ENCODE peak calls at places on chromosomes 4 and X, in five cellular contexts. D is HepG2, M is K562, Y is HCT116, S is GM12878. I is an unnamed sample.

GRCh38 chr4:87896020-87896621 is 63.4 kb downstream of the MEPE start:
- DNase-seq in Y (peak), D (peak), S (no peak), M (no peak), I (peak)

GRCh38 chr4:73139991-73140390 is 70.5 kb upstream of the COX18 start:
- DNase-seq in D (no peak), M (no peak), Y (no peak), S (no peak), I (no peak)

GRCh38 chr4:3308691-3309090 is 15.9 kb downstream of the RGS12 start:
- DNase-seq in M (no peak), Y (no peak), S (no peak), D (no peak), I (no peak)

GRCh38 chrX:15146515-15146914 is 123.4 kb downstream of the ASB9 start:
- DNase-seq in Y (no peak), S (no peak), D (no peak), M (peak), I (peak)

GRCh38 chr4:165464813-165465381 is 86.1 kb downstream of the CPE start:
- DNase-seq in Y (no peak), S (no peak), D (peak), M (peak), I (no peak)

GRCh38 chr4:91997045-91997444 is 306.7 kb upstream of the GRID2 start:
- DNase-seq in D (no peak), Y (no peak), M (no peak), S (no peak), I (no peak)

GRCh38 chrX:153782324-153782723 is 1.5 kb downstream of the SRPK3 start:
- DNase-seq in M (no peak), S (no peak), Y (no peak), D (no peak), I (no peak)

GRCh38 chrX:49767231-49767630 is 61.9 kb upstream of the PAGE4 start:
- DNase-seq in Y (no peak), S (no peak), M (no peak), D (no peak), I (no peak)

GRCh38 chr4:136505020-136505419 is 1027.3 kb downstream of the PCDH18 start:
- DNase-seq in D (no peak), Y (no peak), S (no peak), M (no peak), I (no peak)

GRCh38 chr4:187135878-187136277 is 412.2 kb upstream of the FAT1 start:
- DNase-seq in D (no peak), Y (no peak), S (no peak), M (no peak), I (no peak)

GRCh38 chrX:1385251-1385794 is 6.6 kb downstream of the SLC25A6 start:
- DNase-seq in S (no peak), M (no peak), D (no peak), Y (no peak), I (no peak)

GRCh38 chr4:162016991-162017390 is 146.8 kb downstream of the FSTL5 start:
- DNase-seq in D (no peak), Y (no peak), M (no peak), S (no peak), I (no peak)

GRCh38 chr4:5719329-5720055 is 8.5 kb downstream of the EVC start:
- DNase-seq in D (no peak), M (no peak), Y (no peak), S (no peak), I (no peak)

GRCh38 chrX:118839334-118839958 is 15.8 kb downstream of the ZCCHC12 start:
- DNase-seq in S (no peak), Y (peak), D (peak), M (peak), I (peak)

GRCh38 chrX:14916017-14916674 is 42.9 kb downstream of the MOSPD2 start:
- DNase-seq in Y (no peak), S (no peak), D (no peak), M (no peak), I (no peak)

GRCh38 chr4:164350086-164350485 is 403.8 kb upstream of the SMIM31 start:
- DNase-seq in D (no peak), M (no peak), S (no peak), Y (no peak), I (no peak)

GRCh38 chr4:19309365-19309764 is 942.3 kb upstream of the SLIT2 start:
- DNase-seq in M (no peak), D (no peak), S (no peak), Y (no peak), I (no peak)

GRCh38 chrX:112844250-112844649 is 3.6 kb upstream of the AMOT start:
- DNase-seq in M (no peak), D (no peak), S (no peak), Y (no peak), I (no peak)

GRCh38 chr4:54548831-54549460 is 108.8 kb upstream of the KIT start:
- DNase-seq in M (no peak), Y (no peak), D (no peak), S (no peak), I (no peak)

GRCh38 chr4:54550415-54551171 is 107.2 kb upstream of the KIT start:
- DNase-seq in M (no peak), S (no peak), Y (no peak), D (no peak), I (no peak)

GRCh38 chr4:54547299-54548097 is 110.3 kb upstream of the KIT start:
- DNase-seq in D (no peak), M (peak), S (peak), Y (no peak), I (no peak)

GRCh38 chr4:54545663-54546424 is 111.9 kb upstream of the KIT start:
- DNase-seq in D (no peak), S (no peak), Y (no peak), M (no peak), I (no peak)

DNA sequence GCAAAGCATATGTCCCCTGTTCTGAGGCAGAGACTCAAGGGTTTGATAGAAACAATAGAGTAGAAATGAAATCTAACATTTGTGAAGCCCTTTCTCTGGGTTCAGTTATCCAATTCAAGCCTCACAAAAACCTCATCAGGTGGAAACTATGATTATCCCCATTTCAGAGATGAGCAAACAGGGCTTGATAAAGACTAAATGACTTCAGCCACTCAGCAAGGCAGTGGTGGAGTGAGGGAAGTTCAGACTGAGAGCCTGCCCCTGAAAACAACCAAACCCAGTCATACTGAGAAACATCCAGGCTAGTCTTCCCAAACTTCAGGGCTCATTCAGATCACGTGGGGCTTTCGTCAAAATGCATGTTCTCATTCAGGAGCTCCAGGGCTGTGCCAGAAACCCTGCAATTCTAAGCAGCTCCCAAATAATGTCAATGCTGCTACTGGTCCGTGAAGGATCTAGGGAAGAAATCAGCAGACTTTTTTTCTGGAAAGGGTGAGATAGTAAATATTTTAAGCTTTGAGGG is 109.6 kb upstream of the KIT start:
- DNase-seq in S (no peak), M (peak), Y (no peak), D (no peak), I (no peak)
- TF ChIP-seq SRF in S (no peak), M (no peak), Y (no peak), D (no peak), I (no peak)

GRCh38 chrX:10022273-10022541 is 55.0 kb downstream of the CLDN34 start:
- DNase-seq in Y (no peak), S (no peak), M (no peak), D (no peak), I (no peak)

GRCh38 chrX:10025742-10026493 is 58.8 kb downstream of the CLDN34 start:
- DNase-seq in Y (no peak), M (no peak), S (no peak), D (no peak), I (no peak)

GRCh38 chrX:10022580-10023245 is 55.6 kb downstream of the CLDN34 start:
- DNase-seq in S (no peak), D (no peak), M (no peak), Y (no peak), I (no peak)

GRCh38 chrX:10021461-10022272 is 54.5 kb downstream of the CLDN34 start:
- DNase-seq in S (no peak), Y (no peak), D (no peak), M (no peak), I (no peak)

GRCh38 chrX:10023821-10024220 is 56.7 kb downstream of the CLDN34 start:
- DNase-seq in Y (no peak), S (no peak), D (no peak), M (no peak), I (no peak)
- TF ChIP-seq SRF in Y (no peak), S (no peak), D (no peak), M (no peak), I (no peak)

GRCh38 chr4:26069218-26069617 is 155.2 kb downstream of the SMIM20 start:
- DNase-seq in S (no peak), Y (no peak), M (peak), D (peak), I (peak)
- TF ChIP-seq SRF in S (no peak), Y (no peak), M (no peak), D (no peak), I (no peak)

GRCh38 chrX:110108381-110108796 is 105.5 kb downstream of the TMEM164 start:
- DNase-seq in Y (no peak), S (no peak), M (no peak), D (no peak), I (no peak)

GRCh38 chrX:110104078-110104477 is 101.2 kb downstream of the TMEM164 start:
- DNase-seq in S (no peak), Y (no peak), M (no peak), D (no peak), I (no peak)

GRCh38 chrX:110097920-110098319 is 95.0 kb downstream of the TMEM164 start:
- DNase-seq in D (no peak), Y (no peak), M (no peak), S (no peak), I (no peak)

GRCh38 chrX:110103344-110103743 is 100.4 kb downstream of the TMEM164 start:
- DNase-seq in D (no peak), S (no peak), Y (no peak), M (no peak), I (no peak)
- TF ChIP-seq SRF in D (no peak), S (no peak), Y (no peak), M (no peak), I (no peak)

GRCh38 chr4:113776679-113777078 is 15.1 kb upstream of the CAMK2D start:
- DNase-seq in S (no peak), D (no peak), M (no peak), Y (no peak), I (no peak)
- TF ChIP-seq SRF in S (no peak), D (no peak), M (no peak), Y (no peak), I (no peak)

GRCh38 chr4:55124337-55125076 is 888 bp downstream of the KDR start:
- DNase-seq in Y (no peak), M (no peak), S (no peak), D (no peak), I (no peak)
- TF ChIP-seq SRF in Y (no peak), M (no peak), S (no peak), D (no peak), I (no peak)

GRCh38 chr4:8089862-8090261 is 68.8 kb downstream of the ABLIM2 start:
- DNase-seq in D (no peak), M (no peak), S (no peak), Y (no peak), I (no peak)

GRCh38 chr4:8088966-8089491 is 69.6 kb downstream of the ABLIM2 start:
- DNase-seq in S (no peak), M (no peak), Y (no peak), D (no peak), I (no peak)

GRCh38 chr4:8087921-8088495 is 70.6 kb downstream of the ABLIM2 start:
- DNase-seq in Y (no peak), D (no peak), S (no peak), M (no peak), I (no peak)

GRCh38 chr4:8092282-8092681 is 66.3 kb downstream of the ABLIM2 start:
- DNase-seq in M (no peak), Y (no peak), S (no peak), D (no peak), I (no peak)

GRCh38 chr4:8090312-8090711 is 68.3 kb downstream of the ABLIM2 start:
- DNase-seq in D (no peak), S (no peak), M (no peak), Y (no peak), I (no peak)
- TF ChIP-seq SRF in D (no peak), S (no peak), M (no peak), Y (no peak), I (no peak)

GRCh38 chr4:74316397-74316796 is 8.1 kb downstream of the EPGN start:
- DNase-seq in Y (no peak), M (no peak), S (no peak), D (no peak), I (no peak)

GRCh38 chr4:74314944-74315343 is 6.7 kb downstream of the EPGN start:
- DNase-seq in M (no peak), S (no peak), Y (no peak), D (no peak), I (no peak)

GRCh38 chr4:74319506-74319905 is 11.2 kb downstream of the EPGN start:
- DNase-seq in D (no peak), M (no peak), Y (no peak), S (no peak), I (no peak)

GRCh38 chr4:74318270-74318669 is 10.0 kb downstream of the EPGN start:
- DNase-seq in D (no peak), M (no peak), Y (no peak), S (no peak), I (no peak)

GRCh38 chr4:74317616-74318256 is 9.5 kb downstream of the EPGN start:
- DNase-seq in M (no peak), Y (no peak), S (no peak), D (no peak), I (no peak)
- TF ChIP-seq SRF in M (no peak), Y (no peak), S (no peak), D (no peak), I (no peak)

GRCh38 chrX:19772306-19772705 is 115.1 kb downstream of the SH3KBP1 start:
- DNase-seq in D (no peak), M (no peak), Y (no peak), S (no peak), I (no peak)

GRCh38 chrX:19774905-19775304 is 112.5 kb downstream of the SH3KBP1 start:
- DNase-seq in S (no peak), M (no peak), Y (no peak), D (no peak), I (no peak)

GRCh38 chrX:19775830-19776498 is 111.4 kb downstream of the SH3KBP1 start:
- DNase-seq in D (no peak), Y (no peak), M (no peak), S (no peak), I (no peak)

GRCh38 chrX:19769467-19769866 is 117.9 kb downstream of the SH3KBP1 start:
- DNase-seq in Y (no peak), D (no peak), M (no peak), S (no peak), I (no peak)

DNA sequence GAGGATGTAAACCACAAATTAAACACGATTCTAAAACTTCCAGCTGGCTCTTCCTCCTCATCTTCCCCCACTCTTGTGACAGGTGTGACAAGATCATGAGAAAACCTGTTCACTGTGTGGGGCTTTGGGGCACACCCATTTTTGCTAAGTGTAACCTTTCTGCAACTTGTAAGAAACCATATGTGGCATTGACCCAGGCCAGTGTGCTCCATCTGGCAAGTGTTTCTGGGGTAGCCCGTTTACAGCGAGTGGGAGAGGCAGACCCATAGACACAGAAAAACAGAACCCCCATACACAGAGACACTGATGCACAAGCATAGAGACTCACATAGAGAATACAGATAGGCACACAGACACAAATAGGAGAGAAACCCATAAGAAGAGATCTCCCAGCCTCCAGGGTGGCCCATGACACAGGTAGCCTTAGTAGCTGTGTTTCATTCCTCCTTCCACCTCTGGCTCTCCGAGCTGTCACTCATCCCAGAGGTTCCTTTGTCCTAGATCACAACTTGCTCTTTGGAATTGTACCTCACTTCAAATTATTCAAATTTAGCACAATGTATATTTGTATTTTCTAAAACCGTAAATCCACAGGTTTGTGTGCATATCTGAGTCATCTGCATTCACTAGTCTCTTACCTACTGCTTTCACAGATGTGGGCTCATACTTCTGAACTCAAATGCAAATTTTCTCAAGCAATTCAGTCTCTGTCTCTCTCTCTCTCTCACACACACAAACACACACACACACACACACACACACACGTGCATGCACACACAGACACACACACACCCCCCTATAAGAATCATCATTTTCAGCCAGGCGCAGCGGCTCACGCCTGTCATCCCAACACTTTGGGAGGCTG is 114.4 kb downstream of the SH3KBP1 start:
- DNase-seq in Y (no peak), D (no peak), M (no peak), S (no peak), I (no peak)
- TF ChIP-seq SRF in Y (no peak), D (no peak), M (no peak), S (no peak), I (no peak)

GRCh38 chr4:173522160-173522873 is 7.7 kb downstream of the HAND2 start:
- DNase-seq in D (no peak), M (peak), Y (no peak), S (no peak), I (peak)

GRCh38 chr4:173521474-173522159 is 8.4 kb downstream of the HAND2 start:
- DNase-seq in M (no peak), D (no peak), Y (no peak), S (no peak), I (peak)

GRCh38 chr4:173522874-173523395 is 7.1 kb downstream of the HAND2 start:
- DNase-seq in M (no peak), Y (no peak), S (no peak), D (no peak), I (no peak)

GRCh38 chr4:173519130-173520101 is 10.6 kb downstream of the HAND2 start:
- DNase-seq in D (no peak), S (no peak), M (no peak), Y (no peak), I (no peak)

DNA sequence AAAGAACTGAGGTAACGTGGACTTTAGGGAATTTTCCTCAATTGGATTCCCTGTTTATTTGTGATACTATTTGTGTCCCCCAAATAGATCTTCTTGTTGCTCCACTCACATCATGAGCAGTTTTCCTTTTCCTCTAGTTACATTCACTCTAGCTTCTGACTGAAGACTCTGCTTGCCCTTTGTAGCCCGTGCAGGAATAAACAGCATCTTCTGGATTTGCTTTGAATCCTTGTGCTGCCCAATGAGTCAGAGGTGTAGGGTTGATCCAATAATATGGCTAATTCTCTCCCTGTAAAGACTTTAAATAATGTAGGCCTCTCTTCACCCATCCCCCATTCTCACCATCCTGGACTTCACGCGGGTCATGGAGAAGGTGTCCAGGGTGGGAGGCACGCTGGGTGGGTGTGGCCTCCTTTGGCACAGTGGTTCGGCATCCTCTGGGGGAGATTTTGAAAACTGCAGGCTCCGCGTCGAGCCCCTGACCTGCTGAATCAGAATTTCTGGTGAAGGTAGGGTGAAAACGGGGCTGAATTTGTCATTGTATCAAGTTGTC is 9.0 kb downstream of the HAND2 start:
- DNase-seq in D (no peak), S (no peak), M (no peak), Y (no peak), I (no peak)
- TF ChIP-seq SRF in D (no peak), S (no peak), M (no peak), Y (no peak), I (no peak)